ENCODE peak calls at places on chromosome 16, in six cellular contexts. G is stomach, U is sigmoid colon, C is K562, H is H1, F is GM12878. K is an unnamed sample.

GRCh38 chr16:87252269-87252970 is 64.8 kb downstream of the C16orf95 start:
- DNase-seq in G (no peak), U (no peak), C (no peak), H (no peak), F (no peak), K (no peak)

GRCh38 chr16:9318764-9319163 is 227.3 kb downstream of the HAPSTR1 start:
- DNase-seq in G (no peak), U (no peak), C (peak), H (no peak), F (no peak), K (no peak)

GRCh38 chr16:85437161-85438052 is 175.7 kb upstream of the GSE1 start:
- DNase-seq in G (peak), U (peak), C (peak), H (no peak), F (no peak), K (peak)

GRCh38 chr16:85229869-85230416 is 117.7 kb upstream of the CIBAR2 start:
- DNase-seq in G (no peak), U (no peak), C (no peak), H (no peak), F (no peak), K (no peak)

GRCh38 chr16:35752773-35753558 is 2293.6 kb downstream of the TP53TG3F start:
- DNase-seq in G (no peak), U (peak), C (no peak), H (no peak), F (no peak), K (no peak)

GRCh38 chr16:3274490-3274889 is 8.8 kb upstream of the ZNF263 start:
- DNase-seq in G (no peak), U (no peak), C (no peak), H (no peak), F (no peak), K (no peak)

GRCh38 chr16:75301804-75302203 is 50.4 kb upstream of the BCAR1 start:
- DNase-seq in G (no peak), U (no peak), C (no peak), H (no peak), F (no peak), K (no peak)

GRCh38 chr16:86665319-86665675 is 86.9 kb downstream of the FOXL1 start:
- DNase-seq in G (no peak), U (no peak), C (no peak), H (no peak), F (peak), K (no peak)

GRCh38 chr16:75064403-75065148 is 52.0 kb downstream of the LDHD start:
- DNase-seq in G (peak), U (no peak), C (no peak), H (no peak), F (no peak), K (peak)

GRCh38 chr16:87314990-87315420 is 2.2 kb downstream of the C16orf95 start:
- DNase-seq in G (no peak), U (peak), C (no peak), H (no peak), F (no peak), K (no peak)

GRCh38 chr16:75497558-75497957 is 2.3 kb upstream of the CHST6 start:
- DNase-seq in G (no peak), U (no peak), C (no peak), H (no peak), F (no peak), K (no peak)

GRCh38 chr16:27789595-27790241 is 239.8 kb downstream of the KATNIP start:
- DNase-seq in G (no peak), U (no peak), C (no peak), H (no peak), F (no peak), K (no peak)

GRCh38 chr16:88882358-88883030 is 16.0 kb upstream of the PABPN1L start:
- DNase-seq in G (peak), U (no peak), C (peak), H (no peak), F (no peak), K (peak)

GRCh38 chr16:85858984-85859817 is 39.8 kb upstream of the IRF8 start:
- DNase-seq in G (no peak), U (no peak), C (no peak), H (no peak), F (no peak), K (no peak)

GRCh38 chr16:29898786-29899515 is 399 bp downstream of the SEZ6L2 start:
- DNase-seq in G (peak), U (no peak), C (peak), H (peak), F (no peak), K (peak)

GRCh38 chr16:23141500-23141899 is 7.8 kb downstream of the USP31 start:
- DNase-seq in G (no peak), U (no peak), C (no peak), H (no peak), F (no peak), K (no peak)

DNA sequence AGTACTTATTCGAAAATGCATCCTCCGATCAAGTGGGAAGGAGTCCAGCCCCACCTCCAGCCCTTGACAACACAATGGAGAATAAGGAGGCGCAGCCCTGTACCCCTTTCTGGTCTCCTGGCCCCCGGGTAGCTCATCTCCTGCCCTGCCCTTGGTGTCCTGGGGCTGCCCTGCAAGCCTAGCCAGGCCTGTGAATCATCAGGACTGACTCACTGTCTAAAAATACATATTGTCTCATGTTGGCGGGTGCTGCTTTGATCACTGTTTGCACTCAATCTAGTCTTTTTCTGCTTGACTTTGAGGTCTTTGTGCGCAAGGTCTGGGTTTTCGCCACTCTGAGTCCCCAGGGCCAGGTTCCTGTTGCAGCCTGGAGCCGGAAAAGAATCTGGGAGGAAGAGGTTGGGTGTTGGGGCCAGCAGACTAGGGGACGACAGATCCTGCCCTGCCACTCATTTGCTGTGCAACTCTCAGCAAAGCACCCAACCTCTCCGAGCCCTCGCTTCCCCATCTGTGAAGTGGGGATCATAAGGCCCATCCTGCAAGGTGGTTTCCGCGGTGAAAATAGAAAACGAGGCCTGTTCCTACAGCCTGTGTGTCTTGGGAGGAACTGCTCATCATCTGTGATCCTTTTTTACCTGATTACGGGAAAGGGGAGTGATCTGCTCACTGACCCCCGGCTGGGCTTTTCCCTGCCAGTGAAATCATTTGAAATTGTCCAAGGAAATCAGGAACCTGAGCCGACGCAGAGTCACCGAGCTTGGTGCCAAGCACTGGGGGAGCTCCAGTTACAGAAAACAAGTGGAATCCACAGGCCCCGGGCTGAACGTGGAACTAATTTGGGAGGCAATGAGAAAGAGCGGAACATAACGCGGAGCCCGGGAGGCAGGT is 230.4 kb downstream of the PARN start:
- DNase-seq in G (no peak), U (peak), C (no peak), H (no peak), F (peak), K (no peak)
- TF ChIP-seq EP300 in G (no peak), U (no peak), C (no peak), H (no peak), F (no peak), K (no peak)

GRCh38 chr16:67407788-67408452 is 8.4 kb downstream of the ZDHHC1 start:
- DNase-seq in G (no peak), U (no peak), C (peak), H (no peak), F (no peak), K (no peak)

GRCh38 chr16:67407176-67407787 is 9.0 kb downstream of the ZDHHC1 start:
- DNase-seq in G (no peak), U (no peak), C (no peak), H (no peak), F (no peak), K (no peak)

GRCh38 chr16:67405336-67405735 is 10.9 kb downstream of the ZDHHC1 start:
- DNase-seq in G (no peak), U (no peak), C (no peak), H (no peak), F (no peak), K (no peak)

GRCh38 chr16:67406111-67406593 is 10.1 kb downstream of the ZDHHC1 start:
- DNase-seq in G (no peak), U (peak), C (no peak), H (no peak), F (no peak), K (no peak)

GRCh38 chr16:67406628-67407027 is 9.6 kb downstream of the ZDHHC1 start:
- DNase-seq in G (no peak), U (peak), C (no peak), H (no peak), F (no peak), K (no peak)
- TF ChIP-seq POLR2AphosphoS5 in G (no peak), U (no peak), C (no peak), H (no peak), F (no peak), K (no peak)

DNA sequence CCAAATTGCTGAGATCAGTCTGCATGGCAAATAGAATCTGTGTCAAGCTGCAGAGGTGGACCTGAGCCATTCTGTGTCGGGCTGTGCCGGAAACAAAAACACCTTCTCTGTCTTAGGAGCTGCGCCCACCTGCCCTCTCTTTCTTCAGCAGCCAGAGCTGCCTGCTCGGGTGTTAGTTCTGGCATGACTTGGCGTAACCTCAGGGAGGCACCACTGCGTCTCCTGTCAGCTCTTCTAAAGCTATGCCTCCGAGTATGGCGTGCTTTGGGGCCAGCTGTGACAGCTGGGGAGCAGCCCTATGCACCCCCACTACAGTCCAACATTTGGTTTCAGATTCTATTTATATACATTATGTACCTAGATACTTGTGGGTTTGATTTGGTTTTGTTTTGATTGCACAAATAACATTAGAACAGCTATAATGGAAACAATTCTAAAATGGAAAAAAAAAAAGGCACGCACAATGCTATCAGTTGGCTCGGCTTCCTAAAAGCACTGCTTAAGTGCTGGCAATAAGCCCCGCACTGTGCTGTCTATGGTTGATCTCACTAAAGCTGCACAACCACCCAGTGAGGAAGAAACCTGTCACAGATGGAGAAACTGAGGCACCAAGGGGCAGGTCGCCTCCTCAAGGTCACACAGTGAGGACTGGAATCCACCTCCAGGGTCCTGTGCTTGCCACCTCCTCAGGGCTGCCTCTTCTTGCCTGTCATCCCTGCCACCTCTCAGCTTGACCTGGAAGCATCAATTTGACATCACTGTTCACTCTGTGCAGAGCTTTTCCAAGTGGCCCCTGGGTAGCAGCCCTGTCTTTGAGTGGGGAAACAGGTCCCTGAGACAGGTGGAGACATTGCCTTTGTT is 18.7 kb upstream of the ADGRG1 start:
- DNase-seq in G (peak), U (peak), C (no peak), H (peak), F (peak), K (peak)
- TF ChIP-seq CTCF in G (no peak), U (no peak), C (peak), H (peak), F (peak), K (no peak)

GRCh38 chr16:11581677-11582076 is 5.0 kb downstream of the LITAF start:
- DNase-seq in G (no peak), U (no peak), C (no peak), H (no peak), F (no peak), K (no peak)

GRCh38 chr16:11583889-11584565 is 2.7 kb downstream of the LITAF start:
- DNase-seq in G (peak), U (no peak), C (no peak), H (no peak), F (no peak), K (peak)

GRCh38 chr16:11585460-11586374 is 1.0 kb downstream of the LITAF start:
- DNase-seq in G (peak), U (no peak), C (no peak), H (no peak), F (no peak), K (peak)

GRCh38 chr16:11582157-11582814 is 4.4 kb downstream of the LITAF start:
- DNase-seq in G (no peak), U (no peak), C (no peak), H (no peak), F (no peak), K (no peak)

DNA sequence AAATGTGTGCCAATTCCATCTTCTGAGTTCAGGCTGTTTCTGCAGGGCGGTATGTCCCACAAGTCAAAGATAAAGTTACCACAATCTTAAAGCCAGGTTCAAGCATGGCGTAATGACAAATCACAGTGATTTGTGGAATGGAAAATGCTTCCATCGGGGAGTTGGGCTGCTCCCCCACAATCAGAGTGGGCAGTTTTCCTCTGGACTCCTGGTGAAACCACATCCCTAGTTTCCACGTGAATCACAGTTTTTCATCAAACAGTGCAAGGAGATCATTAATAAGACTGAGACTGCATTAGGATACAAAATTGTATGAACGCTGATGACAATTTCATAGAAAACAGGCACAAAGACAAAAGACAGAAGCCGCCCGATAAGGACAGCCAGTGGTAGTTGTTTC is 3.5 kb downstream of the LITAF start:
- DNase-seq in G (no peak), U (no peak), C (no peak), H (no peak), F (no peak), K (no peak)
- TF ChIP-seq EP300 in G (no peak), U (no peak), C (no peak), H (no peak), F (no peak), K (no peak)

GRCh38 chr16:70579248-70579647 is 55.6 kb downstream of the SF3B3 start:
- DNase-seq in G (no peak), U (no peak), C (no peak), H (no peak), F (no peak), K (no peak)

GRCh38 chr16:70578035-70578434 is 54.4 kb downstream of the SF3B3 start:
- DNase-seq in G (no peak), U (no peak), C (no peak), H (no peak), F (no peak), K (no peak)

GRCh38 chr16:70576431-70577255 is 53.0 kb downstream of the SF3B3 start:
- DNase-seq in G (no peak), U (no peak), C (no peak), H (no peak), F (peak), K (peak)

GRCh38 chr16:70575376-70575775 is 51.8 kb downstream of the SF3B3 start:
- DNase-seq in G (no peak), U (no peak), C (no peak), H (no peak), F (no peak), K (no peak)

GRCh38 chr16:70577256-70577698 is 53.7 kb downstream of the SF3B3 start:
- DNase-seq in G (no peak), U (peak), C (no peak), H (peak), F (no peak), K (no peak)
- TF ChIP-seq POLR2AphosphoS5 in G (no peak), U (no peak), C (no peak), H (peak), F (no peak), K (no peak)

GRCh38 chr16:50821586-50821985 is 79.7 kb downstream of the CYLD start:
- DNase-seq in G (no peak), U (no peak), C (no peak), H (peak), F (no peak), K (no peak)
- TF ChIP-seq CTCF in G (no peak), U (no peak), C (peak), H (peak), F (no peak), K (no peak)

GRCh38 chr16:2155091-2156024 is at the start of gene TRAF7:
- DNase-seq in G (peak), U (peak), C (peak), H (peak), F (peak), K (peak)
- TF ChIP-seq EP300 in G (no peak), U (peak), C (peak), H (no peak), F (peak), K (no peak)

K was measured in transverse colon.